ENCODE peak calls at places on chromosomes 4 and X, in four cellular contexts. L is A549, W is heart right ventricle, A is esophagus squamous epithelium. V is an unnamed sample.

GRCh38 chr4:98663226-98664006 is 5.0 kb upstream of the TSPAN5 start:
- DNase-seq in L (no peak), W (no peak), A (no peak), V (no peak)

GRCh38 chr4:2818351-2818939 is 25.2 kb upstream of the ADD1 start:
- DNase-seq in L (no peak), W (peak), A (no peak), V (peak)

GRCh38 chr4:105145913-105146285 is 777 bp upstream of the TET2 start:
- DNase-seq in L (no peak), W (peak), A (peak), V (no peak)

GRCh38 chr4:67776746-67777145 is 22.6 kb upstream of the GNRHR start:
- DNase-seq in L (no peak), W (no peak), A (no peak), V (no peak)

GRCh38 chr4:149168645-149169044 is 647.0 kb downstream of the IQCM start:
- DNase-seq in L (no peak), W (no peak), A (no peak), V (no peak)

GRCh38 chr4:144574004-144574403 is 72.0 kb upstream of the HHIP start:
- DNase-seq in L (no peak), W (no peak), A (no peak), V (no peak)

GRCh38 chrX:115564243-115564642 is 3.3 kb downstream of the PLS3 start:
- DNase-seq in L (no peak), W (no peak), A (no peak), V (no peak)

GRCh38 chr4:84578540-84579409 is 4.2 kb upstream of the CDS1 start:
- DNase-seq in L (peak), W (no peak), A (no peak), V (peak)

GRCh38 chr4:26452565-26453531 is 37.4 kb downstream of the CCKAR start:
- DNase-seq in L (no peak), W (no peak), A (no peak), V (no peak)

GRCh38 chrX:74925210-74926088 is at the start of gene NEXMIF:
- DNase-seq in L (peak), W (no peak), A (no peak), V (peak)

GRCh38 chr4:61772116-61772515 is 572.0 kb downstream of the ADGRL3 start:
- DNase-seq in L (no peak), W (no peak), A (no peak), V (no peak)

GRCh38 chrX:30748337-30748960 is 95.2 kb downstream of the GK start:
- DNase-seq in L (no peak), W (no peak), A (no peak), V (no peak)

DNA sequence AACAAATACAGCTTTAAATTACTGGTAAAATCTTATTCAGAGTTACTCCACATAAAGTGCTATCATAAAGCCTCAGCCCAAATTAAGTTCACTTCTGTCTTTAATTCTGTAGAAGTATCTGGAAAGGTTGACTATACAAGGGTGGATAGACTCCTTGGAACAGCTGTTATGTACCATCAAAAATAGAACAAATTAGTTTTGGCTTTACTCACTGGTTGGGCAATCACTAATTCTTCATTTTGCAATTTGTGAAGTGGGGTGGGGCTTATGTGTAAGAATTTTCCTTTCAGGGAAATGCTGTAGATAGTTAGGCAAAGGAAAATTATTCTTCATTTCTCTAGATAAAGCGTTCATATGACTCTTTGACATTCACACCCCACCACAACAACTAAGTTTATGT is 7.8 kb downstream of the DIAPH2 start:
- DNase-seq in L (no peak), W (no peak), A (no peak), V (no peak)
- H3K27ac ChIP-seq in L (no peak), W (no peak), A (no peak), V (no peak)

DNA sequence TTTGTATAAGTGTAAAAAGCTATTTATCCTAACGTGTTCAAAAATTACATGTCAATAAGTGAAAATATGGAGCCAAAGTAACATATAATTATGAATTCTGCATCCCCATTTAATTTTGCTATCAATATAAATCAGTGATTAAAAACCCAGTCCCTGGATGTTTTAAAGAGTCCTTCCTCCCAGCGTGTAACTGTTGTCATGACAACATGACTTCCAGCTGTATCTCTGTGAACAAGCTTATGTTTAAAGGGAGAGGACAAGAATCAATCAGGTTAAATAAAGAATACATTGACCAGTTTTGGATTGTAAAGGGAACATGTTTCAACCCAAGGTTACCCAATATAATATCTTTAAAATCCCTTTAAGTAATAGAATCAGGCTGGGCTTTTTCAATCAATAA is 219.7 kb downstream of the NSUN7 start:
- DNase-seq in L (no peak), W (no peak), A (no peak), V (no peak)
- H3K27ac ChIP-seq in L (no peak), W (no peak), A (no peak), V (no peak)

GRCh38 chr4:184192933-184193332 is 24.7 kb downstream of the ENPP6 start:
- DNase-seq in L (no peak), W (no peak), A (no peak), V (no peak)

GRCh38 chr4:184190711-184191110 is 27.0 kb downstream of the ENPP6 start:
- DNase-seq in L (no peak), W (no peak), A (no peak), V (no peak)

GRCh38 chr4:184193556-184194525 is 23.8 kb downstream of the ENPP6 start:
- DNase-seq in L (no peak), W (no peak), A (no peak), V (no peak)

GRCh38 chr4:184191267-184191666 is 26.4 kb downstream of the ENPP6 start:
- DNase-seq in L (no peak), W (no peak), A (no peak), V (no peak)

GRCh38 chr4:184189966-184190365 is 27.7 kb downstream of the ENPP6 start:
- DNase-seq in L (no peak), W (no peak), A (no peak), V (no peak)
- H3K27ac ChIP-seq in L (no peak), W (no peak), A (no peak), V (no peak)

GRCh38 chr4:76194325-76194724 is 19.3 kb downstream of the SCARB2 start:
- DNase-seq in L (peak), W (no peak), A (no peak), V (peak)
- H3K27ac ChIP-seq in L (no peak), W (peak), A (peak), V (no peak)

GRCh38 chrX:39903937-39904336 is 193.8 kb downstream of the BCOR start:
- DNase-seq in L (peak), W (no peak), A (no peak), V (no peak)

GRCh38 chrX:39907964-39908616 is 189.7 kb downstream of the BCOR start:
- DNase-seq in L (peak), W (peak), A (no peak), V (peak)

GRCh38 chrX:39905475-39905889 is 192.3 kb downstream of the BCOR start:
- DNase-seq in L (no peak), W (no peak), A (no peak), V (no peak)

GRCh38 chrX:39904816-39905474 is 192.8 kb downstream of the BCOR start:
- DNase-seq in L (no peak), W (no peak), A (no peak), V (no peak)

GRCh38 chrX:39905946-39906345 is 191.8 kb downstream of the BCOR start:
- DNase-seq in L (no peak), W (no peak), A (no peak), V (no peak)
- H3K27ac ChIP-seq in L (peak), W (no peak), A (no peak), V (no peak)

DNA sequence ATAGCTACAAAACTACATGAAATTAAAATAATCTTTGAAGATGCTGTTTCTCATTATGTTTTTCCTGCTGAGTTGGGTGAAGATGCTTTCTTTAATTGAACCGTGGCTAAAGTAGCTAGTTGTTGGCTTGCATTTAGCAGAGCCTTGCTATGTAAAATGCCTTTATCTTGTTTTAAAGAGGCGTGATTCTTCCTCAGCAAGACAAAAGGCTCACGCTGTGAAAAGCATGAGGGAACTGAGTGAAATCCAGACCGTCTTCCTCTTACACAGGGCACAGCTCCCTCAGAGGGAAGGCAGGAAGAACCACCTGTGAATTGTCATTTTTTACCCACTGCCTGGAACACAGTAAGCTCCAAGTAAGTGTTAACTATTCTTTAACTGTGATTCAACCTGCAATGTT is 39.0 kb upstream of the ZNF518B start:
- DNase-seq in L (no peak), W (no peak), A (no peak), V (no peak)
- H3K27ac ChIP-seq in L (no peak), W (no peak), A (no peak), V (no peak)

DNA sequence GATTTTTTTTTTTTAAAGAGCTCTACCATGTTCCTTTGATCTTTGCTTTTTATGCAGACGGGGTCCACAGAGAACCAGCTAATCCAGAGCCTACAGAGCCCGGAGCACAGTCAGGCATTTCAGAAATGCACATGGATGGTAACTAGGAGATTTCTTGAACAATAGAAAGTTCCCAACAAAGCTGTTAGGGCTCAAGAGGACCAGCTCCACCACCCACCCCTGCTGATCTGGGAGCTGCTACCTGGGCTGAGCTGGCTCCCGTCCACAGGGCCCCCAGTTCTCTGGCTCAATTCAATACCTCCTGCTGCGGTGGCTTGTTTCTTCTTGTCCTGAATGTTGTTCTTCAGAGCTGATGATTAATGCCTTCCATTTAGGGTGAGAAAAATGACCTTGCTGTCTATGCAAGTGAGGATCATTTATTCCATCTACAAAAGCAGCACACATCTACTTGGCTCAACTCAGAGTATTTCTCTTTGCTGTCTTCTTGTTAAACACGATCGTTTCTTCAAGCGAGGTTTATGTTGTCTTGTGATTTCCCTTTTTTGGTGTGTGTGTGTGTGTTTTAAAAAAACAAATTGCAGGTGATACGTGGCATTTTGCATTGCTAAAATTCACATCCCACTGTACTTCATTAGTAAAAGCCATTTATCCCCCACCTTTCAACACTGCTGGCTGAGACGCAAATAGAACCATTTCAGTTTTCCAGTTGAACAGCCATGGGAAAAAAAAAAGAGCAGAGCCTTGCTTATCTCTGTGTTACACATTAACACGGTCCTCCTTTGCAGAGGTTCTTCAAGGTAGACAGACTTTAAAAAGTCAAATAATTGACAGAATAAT is 31.3 kb downstream of the IGFBP7 start:
- DNase-seq in L (no peak), W (no peak), A (no peak), V (no peak)
- H3K27ac ChIP-seq in L (peak), W (peak), A (no peak), V (no peak)

DNA sequence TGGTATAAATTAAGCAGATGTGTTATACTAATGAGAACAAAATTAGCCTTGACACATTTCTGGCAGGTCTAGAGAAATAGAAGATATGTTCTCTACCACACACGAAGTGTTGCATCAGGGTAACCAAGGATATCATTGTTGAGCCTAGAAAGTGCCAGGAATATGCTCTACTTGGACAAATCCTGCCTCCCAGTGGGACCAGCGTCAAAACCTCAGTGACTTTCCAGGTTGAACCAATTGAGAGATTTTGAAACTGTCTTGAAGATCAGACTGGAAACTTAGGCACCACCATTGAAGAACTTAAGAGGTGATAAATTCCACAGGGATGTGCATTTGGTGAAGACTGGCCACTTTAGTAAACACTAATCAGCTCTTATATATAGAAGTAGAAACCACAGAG is 115.9 kb downstream of the HPGD start:
- DNase-seq in L (no peak), W (no peak), A (no peak), V (no peak)
- H3K27ac ChIP-seq in L (peak), W (no peak), A (no peak), V (no peak)

DNA sequence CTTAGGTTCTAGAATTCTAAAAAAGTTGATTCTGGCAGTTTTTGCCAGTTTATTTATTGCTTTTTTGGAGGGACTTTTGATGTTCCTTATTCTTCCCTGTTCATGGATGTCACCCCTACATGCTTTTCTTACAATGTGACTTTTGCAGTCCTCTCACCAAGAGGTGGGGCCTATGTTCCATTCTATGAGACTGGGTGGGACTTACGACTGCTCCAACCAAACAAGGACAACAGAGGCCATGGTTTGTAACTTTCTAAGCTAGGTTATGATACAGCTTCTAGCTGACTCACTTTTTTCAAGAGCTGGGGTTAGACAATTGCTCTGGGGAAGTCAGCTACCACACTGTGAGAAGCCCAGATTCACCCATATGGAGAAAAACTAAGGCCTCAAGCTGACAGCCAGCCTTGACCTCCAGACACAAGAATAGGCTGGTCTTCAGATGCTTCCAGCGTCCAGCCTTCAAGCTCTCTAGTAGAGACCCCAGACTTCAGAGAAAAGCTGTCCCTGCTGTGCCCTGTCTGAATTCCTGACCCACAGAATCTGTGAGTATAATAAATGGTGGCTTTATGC is 39.5 kb downstream of the ENOPH1 start:
- DNase-seq in L (no peak), W (no peak), A (no peak), V (no peak)
- H3K27ac ChIP-seq in L (no peak), W (no peak), A (no peak), V (no peak)